ENCODE peak calls at places on chromosomes 2 and 18, in seven cellular contexts. K is K562, E is A549, R is HepG2, T is HCT116, I is GM12878, X is endothelial cell of umbilical vein. L is an unnamed sample.

GRCh38 chr2:127400897-127401756 is 13.4 kb upstream of the MAP3K2 start:
- DNase-seq in R (peak; percentile 61), E (peak; percentile 55), X (peak; percentile 12), I (no peak), T (no peak), K (peak; percentile 36), L (no peak)

GRCh38 chr2:231344851-231345250 is 50.7 kb upstream of the B3GNT7 start:
- DNase-seq in I (no peak), X (no peak), K (no peak), T (no peak), E (no peak), R (no peak), L (no peak)

GRCh38 chr2:70871398-70872211 is 36.0 kb upstream of the CD207 start:
- DNase-seq in E (peak; percentile 84), R (peak; percentile 74), T (peak; percentile 70), I (no peak), K (peak; percentile 84), X (peak; percentile 77), L (peak; percentile 85)

GRCh38 chr18:10488022-10488421 is 33.6 kb downstream of the APCDD1 start:
- DNase-seq in K (no peak), X (no peak), T (no peak), E (no peak), I (no peak), R (no peak), L (no peak)

GRCh38 chr2:8697190-8697589 is 15.3 kb downstream of the ID2 start:
- DNase-seq in T (no peak), E (no peak), R (no peak), K (no peak), X (no peak), I (no peak), L (no peak)

GRCh38 chr2:214035091-214035852 is 375.6 kb upstream of the VWC2L start:
- DNase-seq in E (no peak), I (no peak), R (no peak), K (no peak), X (no peak), T (no peak), L (peak; percentile 10)

GRCh38 chr2:200966770-200967169 is 3.3 kb upstream of the ORC2 start:
- DNase-seq in X (peak; percentile 59), K (peak; percentile 32), I (peak; percentile 31), E (peak; percentile 13), T (peak; percentile 46), R (no peak), L (peak; percentile 90)

GRCh38 chr2:32424739-32425138 is 67.9 kb downstream of the BIRC6 start:
- DNase-seq in R (no peak), T (no peak), K (no peak), E (no peak), X (no peak), I (no peak), L (no peak)

GRCh38 chr2:161119483-161119882 is 40.7 kb upstream of the TANK start:
- DNase-seq in R (no peak), I (no peak), E (no peak), K (no peak), X (no peak), T (no peak), L (no peak)

GRCh38 chr18:64791211-64791610 is 642.3 kb upstream of the LINC00305 start:
- DNase-seq in T (no peak), I (no peak), E (no peak), K (no peak), R (no peak), X (no peak), L (no peak)

GRCh38 chr2:27636766-27637165 is 7.9 kb downstream of the GPN1 start:
- DNase-seq in K (no peak), I (no peak), R (no peak), X (no peak), T (no peak), E (no peak), L (peak; percentile 9)

GRCh38 chr2:11473604-11474440 is 7.9 kb upstream of the E2F6 start:
- DNase-seq in X (no peak), I (no peak), E (no peak), K (no peak), R (no peak), T (no peak), L (no peak)

GRCh38 chr18:10661333-10661732 is 135.5 kb downstream of the NAPG start:
- DNase-seq in T (no peak), I (no peak), K (no peak), R (no peak), X (no peak), E (no peak), L (no peak)

GRCh38 chr18:24656044-24656443 is 195.6 kb downstream of the HRH4 start:
- DNase-seq in X (no peak), T (no peak), I (no peak), E (no peak), R (no peak), K (no peak), L (no peak)

GRCh38 chr2:41791523-41791922 is 256.3 kb upstream of the PKDCC start:
- DNase-seq in E (no peak), T (no peak), I (no peak), R (peak; percentile 20), X (peak; percentile 26), K (no peak), L (peak; percentile 51)

GRCh38 chr2:56199492-56199891 is 15.7 kb downstream of the CCDC85A start:
- DNase-seq in R (no peak), E (no peak), I (no peak), X (peak; percentile 10), K (no peak), T (no peak), L (no peak)

GRCh38 chr2:190842606-190843104 is 38.0 kb upstream of the GLS start:
- DNase-seq in K (no peak), X (no peak), I (no peak), T (no peak), E (no peak), R (no peak), L (no peak)

GRCh38 chr18:79765491-79766245 is 32.1 kb upstream of the KCNG2 start:
- DNase-seq in I (no peak), X (no peak), R (no peak), T (no peak), E (no peak), K (no peak), L (no peak)

GRCh38 chr18:76259726-76260125 is 235.3 kb downstream of the ZNF516 start:
- DNase-seq in T (no peak), X (no peak), I (no peak), E (no peak), R (no peak), K (no peak), L (no peak)

GRCh38 chr2:224252601-224253000 is 149.3 kb downstream of the FAM124B start:
- DNase-seq in I (no peak), E (no peak), K (no peak), R (no peak), T (no peak), X (no peak), L (no peak)

GRCh38 chr18:54260376-54261072 is 8.8 kb upstream of the POLI start:
- DNase-seq in R (peak; percentile 14), E (no peak), I (no peak), K (no peak), T (no peak), X (no peak), L (peak; percentile 68)

GRCh38 chr2:28567076-28567471 is 71.2 kb downstream of the PLB1 start:
- DNase-seq in E (peak; percentile 30), K (no peak), I (no peak), T (no peak), R (no peak), X (no peak), L (no peak)

GRCh38 chr18:3983351-3983969 is 471.6 kb downstream of the DLGAP1 start:
- DNase-seq in E (peak; percentile 7), R (no peak), X (no peak), I (no peak), K (no peak), T (no peak), L (no peak)

GRCh38 chr2:130727286-130727924 is 1.5 kb upstream of the GPR148 start:
- DNase-seq in R (no peak), I (peak; percentile 48), X (peak; percentile 72), E (peak; percentile 32), T (peak; percentile 52), K (peak; percentile 94), L (peak; percentile 61)
- TF ChIP-seq POLR2A in R (no peak), I (peak; percentile 71), X (peak; percentile 40), E (peak; percentile 48), T (no peak), K (peak; percentile 62), L (no peak)

GRCh38 chr2:187008111-187008510 is 159.1 kb upstream of the ZSWIM2 start:
- DNase-seq in E (no peak), R (no peak), I (no peak), K (no peak), T (no peak), X (peak; percentile 8), L (no peak)
- TF ChIP-seq MAX in E (no peak), R (no peak), I (no peak), K (no peak), T (no peak), X (no peak), L (no peak)

GRCh38 chr2:64525323-64525625 is 1.1 kb downstream of the AFTPH start:
- DNase-seq in E (no peak), K (no peak), T (no peak), X (peak; percentile 63), R (peak; percentile 28), I (no peak), L (peak; percentile 77)
- TF ChIP-seq POLR2A in E (no peak), K (no peak), T (no peak), X (no peak), R (no peak), I (no peak), L (no peak)

GRCh38 chr2:240584486-240585031 is 2.0 kb upstream of the CAPN10 start:
- DNase-seq in I (peak; percentile 100), R (peak; percentile 73), T (no peak), K (no peak), E (no peak), X (no peak), L (peak; percentile 99)
- TF ChIP-seq MAX in I (peak; percentile 48), R (no peak), T (no peak), K (peak; percentile 88), E (no peak), X (no peak), L (peak; percentile 85)

DNA sequence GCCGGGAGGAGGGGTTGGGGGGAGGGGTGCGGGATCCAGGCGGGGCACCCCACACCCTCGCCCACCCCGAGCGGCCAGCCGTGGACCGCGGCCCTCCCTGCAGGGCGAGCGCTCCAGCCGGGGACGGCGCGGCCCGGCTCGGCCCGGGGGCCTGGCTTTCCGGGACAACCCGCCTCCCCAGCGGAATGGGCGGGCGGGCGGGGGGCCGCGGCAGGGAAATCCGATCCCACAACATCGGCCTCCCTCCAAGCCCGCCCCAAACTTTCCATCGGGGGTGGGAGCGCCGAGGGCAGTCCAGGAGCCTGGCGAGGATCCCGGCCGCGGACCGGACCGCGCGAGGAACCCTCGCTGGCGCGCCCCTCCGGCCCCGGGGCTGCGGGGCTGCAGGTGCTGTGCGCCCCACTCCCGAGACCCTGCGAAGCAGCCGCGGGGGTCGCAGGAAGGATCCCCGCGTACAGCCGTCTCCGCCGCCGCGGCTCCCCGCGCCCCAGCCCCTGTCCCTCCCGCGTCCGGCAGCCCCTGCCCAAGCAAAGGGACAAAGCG is 528 bp downstream of the SEMA4C start:
- DNase-seq in K (no peak), R (peak; percentile 48), T (peak; percentile 19), X (peak; percentile 55), I (no peak), E (no peak), L (peak; percentile 50)
- TF ChIP-seq POLR2A in K (no peak), R (no peak), T (no peak), X (no peak), I (no peak), E (no peak), L (no peak)